ENCODE peak calls at places on chromosomes 1 and 21, in five cellular contexts. One of them, this sample, is unnamed.

GRCh38 chr1:84939761-84940160 is 46.8 kb upstream of the LPAR3 start:
- DNase-seq in GM06990: no peak
- DNase-seq in BJ: no peak
- DNase-seq in erythroblast: no peak
- DNase-seq in stimulated activated CD4-positive, alpha-beta T cell treated with anti-CD3 and anti-CD28 coated beads, Interleukin-4, amount 100 ng/mL, for 4 hours: no peak
- DNase-seq in this sample: no peak

GRCh38 chr1:42258218-42258617 is 76.8 kb downstream of the FOXJ3 start:
- DNase-seq in GM06990: no peak
- DNase-seq in erythroblast: no peak
- DNase-seq in BJ: no peak
- DNase-seq in stimulated activated CD4-positive, alpha-beta T cell treated with anti-CD3 and anti-CD28 coated beads, Interleukin-4, amount 100 ng/mL, for 4 hours: no peak
- DNase-seq in this sample: no peak

GRCh38 chr1:206723500-206724472 is 39.1 kb downstream of the MAPKAPK2 start:
- DNase-seq in stimulated activated CD4-positive, alpha-beta T cell treated with anti-CD3 and anti-CD28 coated beads, Interleukin-4, amount 100 ng/mL, for 4 hours: no peak
- DNase-seq in erythroblast: no peak
- DNase-seq in BJ: peak; percentile 43
- DNase-seq in GM06990: no peak
- DNase-seq in this sample: no peak

GRCh38 chr1:116411784-116412479 is 38.9 kb downstream of the ATP1A1 start:
- DNase-seq in erythroblast: no peak
- DNase-seq in stimulated activated CD4-positive, alpha-beta T cell treated with anti-CD3 and anti-CD28 coated beads, Interleukin-4, amount 100 ng/mL, for 4 hours: no peak
- DNase-seq in BJ: no peak
- DNase-seq in GM06990: no peak
- DNase-seq in this sample: no peak

GRCh38 chr1:47681735-47682134 is 243.9 kb downstream of the FOXD2 start:
- DNase-seq in BJ: no peak
- DNase-seq in GM06990: no peak
- DNase-seq in stimulated activated CD4-positive, alpha-beta T cell treated with anti-CD3 and anti-CD28 coated beads, Interleukin-4, amount 100 ng/mL, for 4 hours: no peak
- DNase-seq in erythroblast: no peak
- DNase-seq in this sample: no peak

GRCh38 chr1:2151252-2151651 is 43.3 kb downstream of the FAAP20 start:
- DNase-seq in erythroblast: no peak
- DNase-seq in GM06990: no peak
- DNase-seq in BJ: no peak
- DNase-seq in stimulated activated CD4-positive, alpha-beta T cell treated with anti-CD3 and anti-CD28 coated beads, Interleukin-4, amount 100 ng/mL, for 4 hours: no peak
- DNase-seq in this sample: no peak

GRCh38 chr1:66239834-66240233 is 294.1 kb upstream of the SGIP1 start:
- DNase-seq in stimulated activated CD4-positive, alpha-beta T cell treated with anti-CD3 and anti-CD28 coated beads, Interleukin-4, amount 100 ng/mL, for 4 hours: no peak
- DNase-seq in BJ: no peak
- DNase-seq in erythroblast: no peak
- DNase-seq in GM06990: no peak
- DNase-seq in this sample: no peak

GRCh38 chr1:225746361-225747179 is 31.1 kb upstream of the SRP9 start:
- DNase-seq in BJ: peak; percentile 68
- DNase-seq in stimulated activated CD4-positive, alpha-beta T cell treated with anti-CD3 and anti-CD28 coated beads, Interleukin-4, amount 100 ng/mL, for 4 hours: no peak
- DNase-seq in erythroblast: no peak
- DNase-seq in GM06990: no peak
- DNase-seq in this sample: peak; percentile 95

GRCh38 chr1:159444507-159444906 is 5.0 kb downstream of the OR10J1 start:
- DNase-seq in GM06990: no peak
- DNase-seq in erythroblast: no peak
- DNase-seq in BJ: no peak
- DNase-seq in stimulated activated CD4-positive, alpha-beta T cell treated with anti-CD3 and anti-CD28 coated beads, Interleukin-4, amount 100 ng/mL, for 4 hours: no peak
- DNase-seq in this sample: no peak

GRCh38 chr1:240027059-240027462 is 64.6 kb upstream of the FMN2 start:
- DNase-seq in erythroblast: peak; percentile 10
- DNase-seq in BJ: no peak
- DNase-seq in GM06990: no peak
- DNase-seq in stimulated activated CD4-positive, alpha-beta T cell treated with anti-CD3 and anti-CD28 coated beads, Interleukin-4, amount 100 ng/mL, for 4 hours: no peak
- DNase-seq in this sample: peak; percentile 38

GRCh38 chr1:154219511-154219910 is 1.2 kb upstream of the UBAP2L start:
- DNase-seq in BJ: no peak
- DNase-seq in GM06990: no peak
- DNase-seq in erythroblast: peak; percentile 36
- DNase-seq in stimulated activated CD4-positive, alpha-beta T cell treated with anti-CD3 and anti-CD28 coated beads, Interleukin-4, amount 100 ng/mL, for 4 hours: no peak
- DNase-seq in this sample: no peak

GRCh38 chr1:113325039-113325438 is 65.3 kb upstream of the MAGI3 start:
- DNase-seq in BJ: no peak
- DNase-seq in erythroblast: no peak
- DNase-seq in GM06990: no peak
- DNase-seq in stimulated activated CD4-positive, alpha-beta T cell treated with anti-CD3 and anti-CD28 coated beads, Interleukin-4, amount 100 ng/mL, for 4 hours: no peak
- DNase-seq in this sample: no peak

GRCh38 chr1:7218210-7218832 is 433.1 kb downstream of the CAMTA1 start:
- DNase-seq in stimulated activated CD4-positive, alpha-beta T cell treated with anti-CD3 and anti-CD28 coated beads, Interleukin-4, amount 100 ng/mL, for 4 hours: peak; percentile 8
- DNase-seq in BJ: no peak
- DNase-seq in erythroblast: peak; percentile 45
- DNase-seq in GM06990: no peak
- DNase-seq in this sample: peak; percentile 27

GRCh38 chr21:33115586-33116541 is 45.9 kb downstream of the OLIG1 start:
- DNase-seq in BJ: no peak
- DNase-seq in GM06990: no peak
- DNase-seq in stimulated activated CD4-positive, alpha-beta T cell treated with anti-CD3 and anti-CD28 coated beads, Interleukin-4, amount 100 ng/mL, for 4 hours: no peak
- DNase-seq in erythroblast: no peak
- DNase-seq in this sample: no peak

GRCh38 chr1:183632087-183632486 is 3.5 kb downstream of the ARPC5 start:
- DNase-seq in stimulated activated CD4-positive, alpha-beta T cell treated with anti-CD3 and anti-CD28 coated beads, Interleukin-4, amount 100 ng/mL, for 4 hours: no peak
- DNase-seq in GM06990: no peak
- DNase-seq in BJ: no peak
- DNase-seq in erythroblast: no peak
- DNase-seq in this sample: no peak

GRCh38 chr1:109239580-109240068 is 9.7 kb upstream of the CELSR2 start:
- DNase-seq in GM06990: no peak
- DNase-seq in erythroblast: peak; percentile 45
- DNase-seq in BJ: no peak
- DNase-seq in stimulated activated CD4-positive, alpha-beta T cell treated with anti-CD3 and anti-CD28 coated beads, Interleukin-4, amount 100 ng/mL, for 4 hours: no peak
- DNase-seq in this sample: no peak

GRCh38 chr1:36207339-36207738 is 16.9 kb upstream of the THRAP3 start:
- DNase-seq in erythroblast: no peak
- DNase-seq in BJ: no peak
- DNase-seq in stimulated activated CD4-positive, alpha-beta T cell treated with anti-CD3 and anti-CD28 coated beads, Interleukin-4, amount 100 ng/mL, for 4 hours: no peak
- DNase-seq in GM06990: no peak
- DNase-seq in this sample: peak; percentile 65

GRCh38 chr1:29239142-29239541 is 2.8 kb downstream of the PTPRU start:
- DNase-seq in GM06990: no peak
- DNase-seq in BJ: peak; percentile 42
- DNase-seq in stimulated activated CD4-positive, alpha-beta T cell treated with anti-CD3 and anti-CD28 coated beads, Interleukin-4, amount 100 ng/mL, for 4 hours: no peak
- DNase-seq in erythroblast: no peak
- DNase-seq in this sample: no peak

GRCh38 chr1:17802164-17802563 is 47.0 kb downstream of the ACTL8 start:
- DNase-seq in erythroblast: no peak
- DNase-seq in BJ: no peak
- DNase-seq in GM06990: no peak
- DNase-seq in stimulated activated CD4-positive, alpha-beta T cell treated with anti-CD3 and anti-CD28 coated beads, Interleukin-4, amount 100 ng/mL, for 4 hours: no peak
- DNase-seq in this sample: no peak

GRCh38 chr1:211359876-211360275 is 33.2 kb downstream of the TRAF5 start:
- DNase-seq in GM06990: no peak
- DNase-seq in stimulated activated CD4-positive, alpha-beta T cell treated with anti-CD3 and anti-CD28 coated beads, Interleukin-4, amount 100 ng/mL, for 4 hours: no peak
- DNase-seq in erythroblast: no peak
- DNase-seq in BJ: no peak
- DNase-seq in this sample: no peak

GRCh38 chr1:165903672-165904071 is 76.3 kb downstream of the UCK2 start:
- DNase-seq in GM06990: no peak
- DNase-seq in stimulated activated CD4-positive, alpha-beta T cell treated with anti-CD3 and anti-CD28 coated beads, Interleukin-4, amount 100 ng/mL, for 4 hours: no peak
- DNase-seq in erythroblast: no peak
- DNase-seq in BJ: no peak
- DNase-seq in this sample: no peak

GRCh38 chr1:109895720-109896504 is 14.7 kb upstream of the CSF1 start:
- DNase-seq in stimulated activated CD4-positive, alpha-beta T cell treated with anti-CD3 and anti-CD28 coated beads, Interleukin-4, amount 100 ng/mL, for 4 hours: no peak
- DNase-seq in GM06990: no peak
- DNase-seq in BJ: no peak
- DNase-seq in erythroblast: no peak
- DNase-seq in this sample: no peak

GRCh38 chr1:160460214-160460642 is 59.9 kb downstream of the VANGL2 start:
- DNase-seq in BJ: no peak
- DNase-seq in GM06990: peak; percentile 46
- DNase-seq in erythroblast: no peak
- DNase-seq in stimulated activated CD4-positive, alpha-beta T cell treated with anti-CD3 and anti-CD28 coated beads, Interleukin-4, amount 100 ng/mL, for 4 hours: no peak
- DNase-seq in this sample: no peak

GRCh38 chr1:231630558-231631205 is 4.1 kb downstream of the DISC1 start:
- DNase-seq in erythroblast: no peak
- DNase-seq in stimulated activated CD4-positive, alpha-beta T cell treated with anti-CD3 and anti-CD28 coated beads, Interleukin-4, amount 100 ng/mL, for 4 hours: no peak
- DNase-seq in BJ: peak; percentile 74
- DNase-seq in GM06990: no peak
- DNase-seq in this sample: no peak

GRCh38 chr21:33901421-33902288 is 13.9 kb downstream of the ATP5PO start:
- DNase-seq in BJ: no peak
- DNase-seq in erythroblast: peak; percentile 37
- DNase-seq in GM06990: no peak
- DNase-seq in stimulated activated CD4-positive, alpha-beta T cell treated with anti-CD3 and anti-CD28 coated beads, Interleukin-4, amount 100 ng/mL, for 4 hours: no peak
- DNase-seq in this sample: peak; percentile 41

GRCh38 chr1:167105150-167105840 is 11.4 kb downstream of the STYXL2 start:
- DNase-seq in erythroblast: no peak
- DNase-seq in BJ: no peak
- DNase-seq in stimulated activated CD4-positive, alpha-beta T cell treated with anti-CD3 and anti-CD28 coated beads, Interleukin-4, amount 100 ng/mL, for 4 hours: no peak
- DNase-seq in GM06990: no peak
- DNase-seq in this sample: no peak

GRCh38 chr1:155085504-155086181 is 7.0 kb downstream of the EFNA3 start:
- DNase-seq in erythroblast: peak; percentile 57
- DNase-seq in BJ: no peak
- DNase-seq in GM06990: peak; percentile 55
- DNase-seq in stimulated activated CD4-positive, alpha-beta T cell treated with anti-CD3 and anti-CD28 coated beads, Interleukin-4, amount 100 ng/mL, for 4 hours: peak; percentile 71
- DNase-seq in this sample: no peak

GRCh38 chr21:44932366-44933181 is 7.3 kb upstream of the SLX9 start:
- DNase-seq in GM06990: peak; percentile 68
- DNase-seq in BJ: no peak
- DNase-seq in stimulated activated CD4-positive, alpha-beta T cell treated with anti-CD3 and anti-CD28 coated beads, Interleukin-4, amount 100 ng/mL, for 4 hours: peak; percentile 77
- DNase-seq in erythroblast: no peak
- DNase-seq in this sample: no peak

GRCh38 chr1:56298866-56299265 is 280.5 kb downstream of the PLPP3 start:
- DNase-seq in GM06990: no peak
- DNase-seq in erythroblast: no peak
- DNase-seq in BJ: no peak
- DNase-seq in stimulated activated CD4-positive, alpha-beta T cell treated with anti-CD3 and anti-CD28 coated beads, Interleukin-4, amount 100 ng/mL, for 4 hours: no peak
- DNase-seq in this sample: no peak

GRCh38 chr1:22064751-22065402 is 12.4 kb downstream of the CDC42 start:
- DNase-seq in erythroblast: no peak
- DNase-seq in BJ: no peak
- DNase-seq in stimulated activated CD4-positive, alpha-beta T cell treated with anti-CD3 and anti-CD28 coated beads, Interleukin-4, amount 100 ng/mL, for 4 hours: no peak
- DNase-seq in GM06990: no peak
- DNase-seq in this sample: no peak

GRCh38 chr1:243748706-243749283 is 101.2 kb downstream of the AKT3 start:
- DNase-seq in GM06990: no peak
- DNase-seq in stimulated activated CD4-positive, alpha-beta T cell treated with anti-CD3 and anti-CD28 coated beads, Interleukin-4, amount 100 ng/mL, for 4 hours: no peak
- DNase-seq in BJ: no peak
- DNase-seq in erythroblast: peak; percentile 55
- DNase-seq in this sample: peak; percentile 73